ENCODE peak calls at places on chromosomes 7 and 10, in four cellular contexts. U, P, V and B are unnamed samples.

GRCh38 chr7:43572516-43573049 is 10.3 kb upstream of the STK17A start:
- DNase-seq in P (peak), U (peak), V (no peak), B (peak)

GRCh38 chr7:101255841-101256240 is 11.0 kb upstream of the FIS1 start:
- DNase-seq in V (no peak), P (no peak), U (no peak), B (no peak)

GRCh38 chr10:78777466-78778256 is 291.1 kb upstream of the ZMIZ1 start:
- DNase-seq in U (peak), V (peak), P (no peak), B (peak)

GRCh38 chr7:135672560-135673359 is 10.4 kb downstream of the STMP1 start:
- DNase-seq in V (peak), U (peak), P (peak), B (peak)

GRCh38 chr10:26566525-26567348 is 128.6 kb downstream of the APBB1IP start:
- DNase-seq in V (peak), P (no peak), U (no peak), B (no peak)

GRCh38 chr10:810351-810846 is 120.9 kb upstream of the DIP2C start:
- DNase-seq in P (no peak), V (peak), U (no peak), B (peak)

GRCh38 chr7:134532155-134533089 is 5.1 kb downstream of the AKR1B10 start:
- DNase-seq in P (no peak), U (no peak), V (no peak), B (no peak)

GRCh38 chr7:92343719-92344118 is 97.9 kb downstream of the ANKIB1 start:
- DNase-seq in P (no peak), V (no peak), U (no peak), B (peak)

GRCh38 chr7:112868609-112869008 is 78.4 kb upstream of the TMEM168 start:
- DNase-seq in P (no peak), V (no peak), U (no peak), B (no peak)

GRCh38 chr7:64183126-64183742 is 23.8 kb upstream of the ZNF735 start:
- DNase-seq in V (no peak), P (no peak), U (no peak), B (no peak)

GRCh38 chr7:90111-91063 is 102.0 kb upstream of the FAM20C start:
- DNase-seq in U (peak), V (no peak), P (no peak), B (peak)

GRCh38 chr10:35640474-35640873 is 1.6 kb downstream of the FZD8 start:
- DNase-seq in U (peak), P (peak), V (peak), B (peak)

GRCh38 chr10:124290095-124290795 is 128.5 kb downstream of the OAT start:
- DNase-seq in P (no peak), U (peak), V (no peak), B (peak)

GRCh38 chr7:130288829-130289228 is 4.1 kb upstream of the CPA4 start:
- DNase-seq in U (no peak), P (no peak), V (no peak), B (no peak)

GRCh38 chr10:62019013-62019684 is 117.7 kb downstream of the ARID5B start:
- DNase-seq in V (no peak), P (no peak), U (peak), B (no peak)

GRCh38 chr7:64882341-64883112 is 20.5 kb upstream of the ZNF273 start:
- DNase-seq in P (no peak), V (peak), U (peak), B (no peak)

GRCh38 chr7:47435889-47436312 is 146.0 kb downstream of the TNS3 start:
- DNase-seq in P (peak), V (peak), U (peak), B (peak)

GRCh38 chr10:12589271-12589670 is 239.9 kb downstream of the CAMK1D start:
- DNase-seq in V (no peak), P (no peak), U (no peak), B (no peak)

GRCh38 chr7:42347616-42348015 is 110.6 kb upstream of the GLI3 start:
- DNase-seq in P (no peak), U (no peak), V (no peak), B (no peak)

GRCh38 chr7:28725911-28726310 is 232.2 kb downstream of the TRIL start:
- DNase-seq in P (no peak), U (peak), V (no peak), B (peak)

GRCh38 chr7:44104880-44105771 is 981 bp downstream of the AEBP1 start:
- DNase-seq in U (peak), V (peak), P (no peak), B (peak)

GRCh38 chr7:37322831-37323230 is 125.8 kb downstream of the ELMO1 start:
- DNase-seq in V (no peak), P (no peak), U (no peak), B (no peak)

GRCh38 chr7:80923211-80923612 is 4.4 kb upstream of the SEMA3C start:
- DNase-seq in V (no peak), U (no peak), P (no peak), B (no peak)

GRCh38 chr7:91801331-91801983 is 79.0 kb downstream of the MTERF1 start:
- DNase-seq in V (no peak), U (no peak), P (no peak), B (no peak)

GRCh38 chr10:32017044-32017443 is 39.2 kb downstream of the KIF5B start:
- DNase-seq in P (no peak), V (no peak), U (no peak), B (no peak)